ENCODE peak calls at places on chromosomes 13 and 19, in nine cellular contexts. V, J, H, R, Z, I, X, U and Y are unnamed samples.

GRCh38 chr19:3450796-3451411 is 29.4 kb downstream of the SMIM24 start:
- DNase-seq in U (peak; percentile 100), Z (no peak), X (peak; percentile 99), H (peak; percentile 88), V (peak; percentile 100), R (peak; percentile 93), I (peak; percentile 97), J (no peak), Y (no peak)

GRCh38 chr19:16367269-16367683 is 42.6 kb downstream of the KLF2 start:
- DNase-seq in R (no peak), U (no peak), J (peak; percentile 78), V (no peak), H (peak; percentile 54), I (no peak), X (no peak), Z (no peak), Y (peak; percentile 72)

GRCh38 chr13:80901111-80902014 is 560.4 kb upstream of the SPRY2 start:
- DNase-seq in I (no peak), H (no peak), J (no peak), Z (no peak), R (no peak), V (peak; percentile 82), U (no peak), X (no peak), Y (no peak)

GRCh38 chr13:80132741-80133601 is 208.0 kb downstream of the SPRY2 start:
- DNase-seq in H (peak; percentile 73), X (no peak), I (peak; percentile 86), U (peak; percentile 65), J (no peak), Z (peak; percentile 32), R (peak; percentile 47), V (peak; percentile 85), Y (no peak)

GRCh38 chr13:75186384-75186783 is 295.6 kb downstream of the TBC1D4 start:
- DNase-seq in I (no peak), U (peak; percentile 48), H (no peak), V (peak; percentile 46), J (no peak), R (no peak), X (no peak), Z (no peak), Y (no peak)

GRCh38 chr13:93227906-93228801 is 1.5 kb downstream of the GPC6 start:
- DNase-seq in H (peak; percentile 66), R (peak; percentile 26), V (peak; percentile 93), U (peak; percentile 91), X (no peak), Z (peak; percentile 31), I (peak; percentile 85), J (no peak), Y (peak; percentile 2)

GRCh38 chr19:56806639-56807038 is 33.9 kb downstream of the PEG3 start:
- DNase-seq in R (no peak), Z (no peak), U (no peak), J (no peak), I (no peak), V (no peak), H (no peak), X (no peak), Y (no peak)

GRCh38 chr19:46416077-46416709 is 2.8 kb upstream of the CCDC8 start:
- DNase-seq in U (peak; percentile 83), Z (peak; percentile 91), J (peak; percentile 77), I (peak; percentile 89), H (peak; percentile 88), V (peak; percentile 96), X (peak; percentile 65), R (peak; percentile 90), Y (no peak)

GRCh38 chr13:106205871-106206270 is 329.6 kb downstream of the EFNB2 start:
- DNase-seq in R (no peak), I (no peak), V (no peak), H (no peak), Z (no peak), J (no peak), U (no peak), X (no peak), Y (no peak)

GRCh38 chr13:28489975-28490550 is 4.9 kb downstream of the FLT1 start:
- DNase-seq in H (no peak), U (no peak), V (no peak), J (no peak), R (no peak), I (no peak), X (no peak), Z (no peak), Y (no peak)

GRCh38 chr19:35228177-35228930 is at the start of gene FAM187B:
- DNase-seq in J (no peak), Z (no peak), H (no peak), V (no peak), I (peak; percentile 53), R (no peak), X (no peak), U (no peak), Y (no peak)

GRCh38 chr13:22126433-22127021 is 455.7 kb downstream of the FGF9 start:
- DNase-seq in J (no peak), U (no peak), I (no peak), R (no peak), H (no peak), Z (no peak), V (no peak), X (no peak), Y (no peak)

GRCh38 chr13:62293081-62293480 is 877.4 kb upstream of the PCDH20 start:
- DNase-seq in J (no peak), V (no peak), R (no peak), I (no peak), Z (no peak), H (no peak), U (peak; percentile 24), X (no peak), Y (no peak)

GRCh38 chr13:50801087-50801931 is 42.2 kb downstream of the DLEU7 start:
- DNase-seq in J (peak; percentile 90), X (peak; percentile 37), R (peak; percentile 54), Z (no peak), V (peak; percentile 88), U (peak; percentile 83), H (no peak), I (no peak), Y (peak; percentile 42)
- TF ChIP-seq CTCF in J (peak; percentile 93), X (peak; percentile 85), R (peak; percentile 63), Z (peak; percentile 75), V (peak; percentile 78), U (peak; percentile 84), H (peak; percentile 73), I (peak; percentile 48), Y (peak; percentile 71)

DNA sequence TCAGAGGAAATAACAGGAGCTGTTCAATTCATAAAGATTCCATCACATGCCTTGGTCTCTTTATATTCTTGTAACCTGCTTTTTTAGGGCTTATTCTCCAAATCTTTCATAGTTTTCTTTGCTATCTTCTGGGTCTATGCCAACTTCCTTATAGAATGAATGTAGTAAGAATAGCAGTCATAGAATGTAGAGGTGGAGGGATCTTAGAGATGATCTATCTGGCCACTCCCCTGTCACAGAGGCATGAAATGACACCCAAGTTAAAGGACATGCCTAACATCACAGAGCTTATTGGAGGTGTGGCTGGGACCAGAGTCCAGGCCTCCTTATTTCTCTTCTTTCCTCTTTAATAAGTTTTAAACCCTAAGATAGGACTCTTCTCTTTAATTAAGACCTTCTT is 13.2 kb downstream of the LCP1 start:
- DNase-seq in I (no peak), J (no peak), Z (no peak), V (no peak), H (no peak), U (no peak), R (no peak), X (no peak), Y (no peak)
- H3K4me3 ChIP-seq in I (no peak overlapping the region), J (peak overlapping the region; percentile 38), Z (peak overlapping the region; percentile 3), V (no peak overlapping the region), H (no peak overlapping the region), U (no peak overlapping the region), R (no peak overlapping the region), X (no peak overlapping the region), Y (peak overlapping the region; percentile 69)

GRCh38 chr19:7292352-7292949 is 1.8 kb downstream of the INSR start:
- DNase-seq in R (peak; percentile 24), J (peak; percentile 87), Z (no peak), H (no peak), X (no peak), I (no peak), U (no peak), V (no peak), Y (no peak)
- TF ChIP-seq CTCF in R (no peak), J (no peak), Z (no peak), H (no peak), X (no peak), I (no peak), U (no peak), V (no peak), Y (no peak)

GRCh38 chr19:1321539-1321938 is 35.9 kb downstream of the EFNA2 start:
- DNase-seq in X (no peak), H (no peak), I (no peak), R (no peak), J (no peak), Z (no peak), U (no peak), V (no peak), Y (no peak)
- H3K4me3 ChIP-seq in X (no peak overlapping the region), H (no peak overlapping the region), I (no peak overlapping the region), R (no peak overlapping the region), J (no peak overlapping the region), Z (no peak overlapping the region), U (no peak overlapping the region), V (no peak overlapping the region), Y (no peak overlapping the region)

GRCh38 chr19:317710-318508 is 26.7 kb downstream of the MIER2 start:
- DNase-seq in H (no peak), Z (no peak), J (no peak), V (no peak), X (no peak), R (no peak), I (no peak), U (no peak), Y (no peak)
- TF ChIP-seq CTCF in H (no peak), Z (no peak), J (no peak), V (no peak), X (no peak), R (no peak), I (no peak), U (no peak), Y (no peak)

GRCh38 chr19:1272423-1273262 is 2.7 kb upstream of the FAM174C start:
- DNase-seq in U (no peak), I (no peak), Z (no peak), H (no peak), R (no peak), J (no peak), V (no peak), X (no peak), Y (no peak)

GRCh38 chr19:1270168-1270853 is 1.2 kb downstream of the CIRBP start:
- DNase-seq in I (no peak), R (no peak), J (peak; percentile 47), X (no peak), U (no peak), Z (no peak), H (peak; percentile 80), V (no peak), Y (no peak)

GRCh38 chr19:1270854-1271527 is 1.9 kb downstream of the CIRBP start:
- DNase-seq in J (peak; percentile 48), U (no peak), I (no peak), Z (no peak), H (no peak), X (no peak), R (no peak), V (no peak), Y (no peak)

GRCh38 chr19:1273263-1274041 is 1.9 kb upstream of the FAM174C start:
- DNase-seq in Z (peak; percentile 23), U (no peak), R (no peak), X (no peak), J (no peak), I (no peak), H (peak; percentile 73), V (no peak), Y (no peak)

GRCh38 chr19:1271528-1272422 is 2.6 kb downstream of the CIRBP start:
- DNase-seq in J (no peak), V (no peak), Z (peak; percentile 42), I (no peak), U (no peak), X (no peak), R (peak; percentile 43), H (peak; percentile 75), Y (no peak)
- H3K4me3 ChIP-seq in J (peak overlapping the region; percentile 82), V (no peak overlapping the region), Z (peak overlapping the region; percentile 87), I (peak overlapping the region; percentile 92), U (peak overlapping the region; percentile 89), X (peak overlapping the region; percentile 5), R (peak overlapping the region; percentile 48), H (peak overlapping the region; percentile 87), Y (no peak overlapping the region)